ENCODE peak calls at places on chromosomes 12 and 14, in five cellular contexts. A is upper lobe of left lung; X is stimulated activated CD4-positive, alpha-beta T cell treated with anti-CD3 and anti-CD28 coated beads, Interleukin-4, amount 100 ng/mL, for 48 hours; E is lung; B is T-helper 9 cell. J is an unnamed sample.

GRCh38 chr12:116136340-116136739 is 141.2 kb downstream of the MED13L start:
- DNase-seq in A (no peak), X (no peak), E (no peak), B (no peak), J (peak; percentile 83)

GRCh38 chr12:79690156-79690605 is 583 bp downstream of the PAWR start:
- DNase-seq in A (peak; percentile 35), X (no peak), E (no peak), B (no peak), J (peak; percentile 11)

GRCh38 chr12:93153321-93153720 is 224.2 kb upstream of the EEA1 start:
- DNase-seq in A (no peak), X (no peak), E (no peak), B (no peak), J (no peak)

GRCh38 chr14:68139466-68140110 is 320.0 kb downstream of the RAD51B start:
- DNase-seq in A (no peak), X (no peak), E (no peak), B (no peak), J (no peak)

GRCh38 chr14:24965934-24966593 is 83.9 kb downstream of the STXBP6 start:
- DNase-seq in A (peak; percentile 45), X (no peak), E (no peak), B (no peak), J (no peak)

GRCh38 chr12:67827820-67828383 is 161.3 kb upstream of the IFNG-AS1 start:
- DNase-seq in A (no peak), X (peak; percentile 14), E (no peak), B (no peak), J (no peak)

GRCh38 chr14:23481992-23482813 is 12.7 kb downstream of the NGDN start:
- DNase-seq in A (no peak), X (no peak), E (no peak), B (no peak), J (no peak)

GRCh38 chr12:87848248-87848868 is 180.8 kb downstream of the C12orf50 start:
- DNase-seq in A (no peak), X (no peak), E (no peak), B (no peak), J (peak; percentile 25)

GRCh38 chr14:70108419-70108818 is 80.3 kb downstream of the SLC8A3 start:
- DNase-seq in A (no peak), X (no peak), E (no peak), B (no peak), J (no peak)

GRCh38 chr14:56120091-56120632 is 2.0 kb downstream of the PELI2 start:
- DNase-seq in A (peak; percentile 26), X (no peak), E (no peak), B (no peak), J (no peak)

GRCh38 chr14:100775351-100775830 is 48.7 kb downstream of the DLK1 start:
- DNase-seq in A (no peak), X (no peak), E (no peak), B (no peak), J (no peak)

GRCh38 chr12:132253698-132254480 is 75.5 kb downstream of the GALNT9 start:
- DNase-seq in A (no peak), X (no peak), E (no peak), B (no peak), J (no peak)

GRCh38 chr12:131108171-131108955 is 154.7 kb downstream of the ADGRD1 start:
- DNase-seq in A (no peak), X (no peak), E (no peak), B (no peak), J (no peak)

GRCh38 chr12:127809236-127809635 is 457.7 kb upstream of the TMEM132C start:
- DNase-seq in A (no peak), X (no peak), E (no peak), B (no peak), J (no peak)

GRCh38 chr14:98580131-98580678 is 691.8 kb downstream of the BCL11B start:
- DNase-seq in A (no peak), X (no peak), E (peak; percentile 0), B (no peak), J (no peak)

J was measured in T-helper 1 cell.